ENCODE peak calls at places on chromosomes 16 and 17, in nine cellular contexts. M is BE2C, D is fibroblast of lung, J is Peyer's patch, U is dorsolateral prefrontal cortex, Q is heart right ventricle, W is brain microvascular endothelial cell, Y is fibroblast of the aortic adventitia, Z is esophagus squamous epithelium. B is an unnamed sample.

GRCh38 chr17:13016881-13017622 is 775 bp downstream of the ELAC2 start:
- DNase-seq in U (no peak), J (no peak), W (no peak), Z (no peak), D (peak; percentile 29), Y (no peak), Q (no peak), M (no peak), B (peak; percentile 29)

GRCh38 chr17:58402679-58403078 is 14.7 kb downstream of the RNF43 start:
- DNase-seq in J (no peak), Y (peak; percentile 66), D (peak; percentile 81), M (no peak), Z (no peak), U (no peak), W (peak; percentile 46), Q (no peak), B (peak; percentile 34)

GRCh38 chr17:64005734-64006167 is 7.6 kb downstream of the PRR29 start:
- DNase-seq in J (no peak), Q (no peak), M (peak; percentile 69), D (no peak), W (no peak), U (no peak), Z (no peak), Y (no peak), B (no peak)

GRCh38 chr16:57614546-57615343 is 13.7 kb upstream of the ADGRG1 start:
- DNase-seq in J (peak; percentile 33), Y (no peak), W (no peak), Q (no peak), D (no peak), M (peak; percentile 18), U (no peak), Z (no peak), B (no peak)

GRCh38 chr16:13435415-13435814 is 484.5 kb upstream of the ERCC4 start:
- DNase-seq in D (no peak), M (no peak), Z (no peak), Q (no peak), J (no peak), W (no peak), U (no peak), Y (no peak), B (no peak)

GRCh38 chr16:66746682-66747081 is 4.7 kb downstream of the DYNC1LI2 start:
- DNase-seq in W (no peak), M (no peak), D (peak; percentile 68), Y (no peak), Q (no peak), U (no peak), J (no peak), Z (no peak), B (peak; percentile 29)

GRCh38 chr17:16286009-16286946 is 67.0 kb downstream of the CENPV start:
- DNase-seq in M (peak; percentile 56), U (no peak), W (peak; percentile 98), D (peak; percentile 99), Z (peak; percentile 26), Y (peak; percentile 98), Q (peak; percentile 82), J (peak; percentile 88), B (peak; percentile 98)

GRCh38 chr17:43832976-43833829 is at the start of gene MPP3:
- DNase-seq in D (peak; percentile 66), U (peak; percentile 32), W (peak; percentile 28), Q (peak; percentile 58), J (peak; percentile 85), Y (peak; percentile 52), Z (no peak), M (peak; percentile 76), B (peak; percentile 65)

GRCh38 chr17:68004201-68004600 is 7.9 kb upstream of the C17orf58 start:
- DNase-seq in Q (no peak), M (no peak), U (no peak), Z (no peak), D (no peak), W (no peak), Y (no peak), J (no peak), B (no peak)

GRCh38 chr16:29901607-29901945 is 1.3 kb downstream of the ASPHD1 start:
- DNase-seq in W (no peak), J (no peak), Y (no peak), Q (no peak), U (no peak), M (no peak), D (no peak), Z (no peak), B (no peak)

GRCh38 chr16:70396209-70396904 is 42.5 kb downstream of the ST3GAL2 start:
- DNase-seq in J (peak; percentile 66), Z (no peak), Y (peak; percentile 14), D (no peak), Q (no peak), W (no peak), U (no peak), M (peak; percentile 96), B (peak; percentile 19)

GRCh38 chr17:72349508-72350472 is 229.0 kb downstream of the SOX9 start:
- DNase-seq in J (no peak), U (no peak), W (no peak), M (peak; percentile 73), Q (no peak), D (no peak), Y (no peak), Z (no peak), B (no peak)

GRCh38 chr17:78120971-78121800 is 7.4 kb downstream of the TMC6 start:
- DNase-seq in M (no peak), J (no peak), U (no peak), Z (no peak), Y (no peak), D (no peak), W (no peak), Q (no peak), B (no peak)

GRCh38 chr17:71631483-71631882 is 489.3 kb upstream of the SOX9 start:
- DNase-seq in Y (no peak), Z (no peak), Q (no peak), M (no peak), J (no peak), U (no peak), D (peak; percentile 80), W (no peak), B (peak; percentile 29)

GRCh38 chr16:14309906-14310305 is 238.8 kb downstream of the MRTFB start:
- DNase-seq in Q (no peak), J (no peak), Y (peak; percentile 46), U (no peak), D (peak; percentile 83), M (no peak), W (peak; percentile 71), Z (no peak), B (peak; percentile 37)

GRCh38 chr16:23317266-23317661 is 15.2 kb downstream of the SCNN1B start:
- DNase-seq in D (no peak), Z (no peak), Y (no peak), M (no peak), J (no peak), Q (no peak), U (no peak), W (no peak), B (no peak)

GRCh38 chr16:29315916-29316517 is 90.5 kb downstream of the NPIPB11 start:
- DNase-seq in D (no peak), Z (no peak), M (peak; percentile 41), W (no peak), J (no peak), Q (no peak), U (no peak), Y (no peak), B (no peak)

GRCh38 chr16:35171106-35171505 is 1711.7 kb downstream of the TP53TG3F start:
- DNase-seq in Q (no peak), Z (no peak), W (no peak), D (no peak), U (no peak), Y (no peak), M (no peak), J (no peak), B (no peak)

GRCh38 chr17:50807014-50807413 is 28.4 kb upstream of the WFIKKN2 start:
- DNase-seq in J (no peak), W (no peak), M (no peak), Y (peak; percentile 47), Z (no peak), Q (no peak), D (peak; percentile 24), U (no peak), B (no peak)

GRCh38 chr17:66018786-66019185 is 173.1 kb downstream of the CEP112 start:
- DNase-seq in Q (no peak), W (no peak), D (no peak), U (no peak), Z (no peak), J (no peak), M (no peak), Y (no peak), B (no peak)

GRCh38 chr16:89410794-89411309 is 79.5 kb downstream of the ANKRD11 start:
- DNase-seq in Y (peak; percentile 94), J (peak; percentile 69), W (peak; percentile 89), U (no peak), M (peak; percentile 81), Z (no peak), Q (peak; percentile 62), D (peak; percentile 89), B (peak; percentile 98)
- TF ChIP-seq CTCF in Y (peak; percentile 47), J (no peak), W (peak; percentile 58), U (no peak), M (no peak), Z (peak; percentile 33), Q (peak; percentile 8), D (peak; percentile 23), B (peak; percentile 51)

DNA sequence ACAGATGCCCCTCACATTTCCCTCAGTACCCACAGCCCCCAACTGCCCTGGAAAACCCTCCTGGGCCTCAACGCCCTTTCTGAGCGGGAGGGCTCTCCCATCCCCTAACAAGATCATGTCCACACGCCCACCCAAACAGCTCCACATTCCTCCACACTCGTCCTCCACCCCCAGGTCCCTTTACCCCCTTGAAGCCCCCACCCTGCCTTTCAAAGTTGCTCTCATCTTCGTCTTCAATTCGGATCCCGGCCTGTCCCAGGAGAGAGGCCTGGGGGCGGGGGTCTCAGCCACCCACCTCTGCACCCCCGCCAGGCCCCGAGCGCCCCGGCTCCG is 14.3 kb downstream of the HOXB4 start:
- DNase-seq in U (no peak), J (peak; percentile 30), Z (no peak), D (no peak), W (no peak), Y (no peak), M (no peak), Q (no peak), B (no peak)
- H3K4me3 ChIP-seq in U (no peak overlapping the region), J (peak overlapping the region; percentile 37), Z (peak overlapping the region; percentile 55), D (peak overlapping the region; percentile 48), W (peak overlapping the region; percentile 43), Y (peak overlapping the region; percentile 67), M (no peak overlapping the region), Q (peak overlapping the region; percentile 53), B (no peak overlapping the region)

GRCh38 chr17:47802341-47803022 is 19.1 kb downstream of the OSBPL7 start:
- DNase-seq in D (peak; percentile 20), M (peak; percentile 72), Y (peak; percentile 46), W (peak; percentile 32), U (no peak), Q (no peak), Z (no peak), J (peak; percentile 67), B (peak; percentile 75)
- TF ChIP-seq CTCF in D (peak; percentile 73), M (peak; percentile 76), Y (peak; percentile 70), W (peak; percentile 80), U (peak; percentile 36), Q (peak; percentile 47), Z (peak; percentile 34), J (peak; percentile 10), B (peak; percentile 79)

GRCh38 chr17:82196273-82196672 is 16.4 kb downstream of the CCDC57 start:
- DNase-seq in Y (no peak), Q (no peak), Z (no peak), M (no peak), U (no peak), J (no peak), D (no peak), W (no peak), B (no peak)
- H3K4me3 ChIP-seq in Y (no peak overlapping the region), Q (no peak overlapping the region), Z (no peak overlapping the region), M (no peak overlapping the region), U (no peak overlapping the region), J (no peak overlapping the region), D (no peak overlapping the region), W (no peak overlapping the region), B (no peak overlapping the region)

GRCh38 chr17:5705081-5705875 is 121.0 kb upstream of the NLRP1 start:
- DNase-seq in D (no peak), Q (no peak), M (no peak), Z (no peak), J (no peak), Y (peak; percentile 8), W (no peak), U (no peak), B (peak; percentile 29)
- TF ChIP-seq CTCF in D (peak; percentile 48), Q (peak; percentile 20), M (peak; percentile 24), Z (no peak), J (no peak), Y (peak; percentile 39), W (peak; percentile 56), U (no peak), B (peak; percentile 67)

B was measured in choroid plexus epithelial cell.